ENCODE peak calls at places on chromosomes 2 and 18, in eight cellular contexts. One of them, this sample, is unnamed.

GRCh38 chr2:10912076-10912731 is 470 bp downstream of the KCNF1 start:
- DNase-seq in psoas muscle: no peak
- DNase-seq in stomach: no peak
- DNase-seq in fibroblast of mammary gland: no peak
- DNase-seq in colonic mucosa: no peak
- DNase-seq in gastrocnemius medialis: no peak
- DNase-seq in brain microvascular endothelial cell: no peak
- DNase-seq in adrenal gland: no peak
- DNase-seq in this sample: no peak

GRCh38 chr2:168635065-168635577 is 167.3 kb upstream of the NOSTRIN start:
- DNase-seq in psoas muscle: peak; percentile 54
- DNase-seq in stomach: peak; percentile 45
- DNase-seq in fibroblast of mammary gland: peak; percentile 72
- DNase-seq in colonic mucosa: peak; percentile 64
- DNase-seq in gastrocnemius medialis: peak; percentile 37
- DNase-seq in brain microvascular endothelial cell: no peak
- DNase-seq in adrenal gland: peak; percentile 56
- DNase-seq in this sample: no peak

GRCh38 chr2:96412307-96413066 is 76.9 kb downstream of the NCAPH start:
- DNase-seq in psoas muscle: no peak
- DNase-seq in stomach: no peak
- DNase-seq in fibroblast of mammary gland: no peak
- DNase-seq in colonic mucosa: peak; percentile 55
- DNase-seq in gastrocnemius medialis: no peak
- DNase-seq in brain microvascular endothelial cell: no peak
- DNase-seq in adrenal gland: no peak
- DNase-seq in this sample: no peak

GRCh38 chr2:3581367-3582262 is 6.6 kb downstream of the RPS7 start:
- DNase-seq in psoas muscle: no peak
- DNase-seq in stomach: no peak
- DNase-seq in fibroblast of mammary gland: no peak
- DNase-seq in colonic mucosa: no peak
- DNase-seq in gastrocnemius medialis: no peak
- DNase-seq in brain microvascular endothelial cell: no peak
- DNase-seq in adrenal gland: no peak
- DNase-seq in this sample: no peak

GRCh38 chr2:191228861-191229260 is 16.3 kb upstream of the MYO1B start:
- DNase-seq in psoas muscle: peak; percentile 67
- DNase-seq in stomach: peak; percentile 57
- DNase-seq in fibroblast of mammary gland: no peak
- DNase-seq in colonic mucosa: no peak
- DNase-seq in gastrocnemius medialis: peak; percentile 46
- DNase-seq in brain microvascular endothelial cell: no peak
- DNase-seq in adrenal gland: no peak
- DNase-seq in this sample: no peak

GRCh38 chr2:220227272-220227920 is 600.0 kb downstream of the SLC4A3 start:
- DNase-seq in psoas muscle: no peak
- DNase-seq in stomach: no peak
- DNase-seq in fibroblast of mammary gland: peak; percentile 85
- DNase-seq in colonic mucosa: no peak
- DNase-seq in gastrocnemius medialis: no peak
- DNase-seq in brain microvascular endothelial cell: no peak
- DNase-seq in adrenal gland: no peak
- DNase-seq in this sample: no peak

GRCh38 chr2:128315122-128315828 is 3.4 kb downstream of the HS6ST1 start:
- DNase-seq in psoas muscle: peak; percentile 39
- DNase-seq in stomach: peak; percentile 23
- DNase-seq in fibroblast of mammary gland: no peak
- DNase-seq in colonic mucosa: no peak
- DNase-seq in gastrocnemius medialis: no peak
- DNase-seq in brain microvascular endothelial cell: no peak
- DNase-seq in adrenal gland: no peak
- DNase-seq in this sample: no peak

GRCh38 chr2:240791211-240791800 is 28.7 kb downstream of the KIF1A start:
- DNase-seq in psoas muscle: peak; percentile 24
- DNase-seq in stomach: no peak
- DNase-seq in fibroblast of mammary gland: no peak
- DNase-seq in colonic mucosa: no peak
- DNase-seq in gastrocnemius medialis: no peak
- DNase-seq in brain microvascular endothelial cell: no peak
- DNase-seq in adrenal gland: no peak
- DNase-seq in this sample: no peak

GRCh38 chr2:101249826-101250225 is 2.9 kb upstream of the CNOT11 start:
- DNase-seq in psoas muscle: no peak
- DNase-seq in stomach: no peak
- DNase-seq in fibroblast of mammary gland: no peak
- DNase-seq in colonic mucosa: no peak
- DNase-seq in gastrocnemius medialis: no peak
- DNase-seq in brain microvascular endothelial cell: no peak
- DNase-seq in adrenal gland: no peak
- DNase-seq in this sample: no peak

DNA sequence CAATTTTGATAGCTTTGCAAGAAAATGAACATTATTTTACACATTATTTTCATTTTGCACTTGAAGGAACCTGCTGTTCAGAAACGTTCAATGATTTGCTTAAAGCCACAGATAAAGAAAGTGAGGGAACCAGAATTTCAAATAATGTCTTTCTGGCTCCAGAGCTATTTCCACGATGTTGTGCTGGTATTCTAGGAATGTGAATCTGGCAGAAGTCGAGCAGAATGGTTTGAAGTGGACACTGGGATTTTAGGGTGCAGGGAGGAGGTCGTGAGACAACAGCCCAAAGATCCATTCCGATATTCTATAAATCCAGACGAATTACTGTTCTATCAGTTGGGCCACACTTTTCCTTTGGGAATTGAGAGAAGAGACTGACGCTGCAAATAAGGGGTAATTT is 2.2 kb downstream of the CCDC102B start:
- DNase-seq in psoas muscle: no peak
- DNase-seq in stomach: no peak
- DNase-seq in fibroblast of mammary gland: no peak
- DNase-seq in colonic mucosa: no peak
- DNase-seq in gastrocnemius medialis: no peak
- DNase-seq in brain microvascular endothelial cell: no peak
- DNase-seq in adrenal gland: no peak
- DNase-seq in this sample: no peak
- H3K4me3 ChIP-seq in psoas muscle: no peak overlapping the region
- H3K4me3 ChIP-seq in stomach: peak overlapping the region; percentile 26
- H3K4me3 ChIP-seq in fibroblast of mammary gland: no peak overlapping the region
- H3K4me3 ChIP-seq in colonic mucosa: no peak overlapping the region
- H3K4me3 ChIP-seq in gastrocnemius medialis: no peak overlapping the region
- H3K4me3 ChIP-seq in brain microvascular endothelial cell: no peak overlapping the region
- H3K4me3 ChIP-seq in adrenal gland: no peak overlapping the region
- H3K4me3 ChIP-seq in this sample: no peak overlapping the region

DNA sequence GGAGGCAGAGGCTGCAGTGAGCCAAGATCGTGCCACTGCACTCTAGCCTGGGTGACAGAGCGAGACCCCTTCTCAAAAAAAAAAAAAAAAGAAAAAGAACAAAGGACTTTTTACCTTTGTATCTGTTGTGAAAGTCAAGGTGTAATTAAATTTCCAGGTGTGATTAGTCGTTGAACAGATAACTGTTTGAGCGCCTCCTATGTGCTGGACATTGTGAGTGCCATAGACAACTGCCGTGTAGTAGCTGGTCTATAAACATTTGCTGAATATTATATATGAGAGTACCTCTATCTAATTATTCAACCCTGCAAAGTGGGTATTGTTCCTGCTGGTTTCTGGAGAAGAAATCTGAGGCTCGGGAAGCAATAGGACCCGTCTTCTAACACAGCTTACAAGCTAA is 71.8 kb downstream of the ASAP2 start:
- DNase-seq in psoas muscle: no peak
- DNase-seq in stomach: no peak
- DNase-seq in fibroblast of mammary gland: no peak
- DNase-seq in colonic mucosa: no peak
- DNase-seq in gastrocnemius medialis: no peak
- DNase-seq in brain microvascular endothelial cell: no peak
- DNase-seq in adrenal gland: no peak
- DNase-seq in this sample: no peak
- TF ChIP-seq CTCF in psoas muscle: no peak
- TF ChIP-seq CTCF in stomach: no peak
- TF ChIP-seq CTCF in fibroblast of mammary gland: no peak
- TF ChIP-seq CTCF in colonic mucosa: no peak
- TF ChIP-seq CTCF in gastrocnemius medialis: no peak
- TF ChIP-seq CTCF in brain microvascular endothelial cell: no peak
- TF ChIP-seq CTCF in adrenal gland: no peak
- TF ChIP-seq CTCF in this sample: no peak

DNA sequence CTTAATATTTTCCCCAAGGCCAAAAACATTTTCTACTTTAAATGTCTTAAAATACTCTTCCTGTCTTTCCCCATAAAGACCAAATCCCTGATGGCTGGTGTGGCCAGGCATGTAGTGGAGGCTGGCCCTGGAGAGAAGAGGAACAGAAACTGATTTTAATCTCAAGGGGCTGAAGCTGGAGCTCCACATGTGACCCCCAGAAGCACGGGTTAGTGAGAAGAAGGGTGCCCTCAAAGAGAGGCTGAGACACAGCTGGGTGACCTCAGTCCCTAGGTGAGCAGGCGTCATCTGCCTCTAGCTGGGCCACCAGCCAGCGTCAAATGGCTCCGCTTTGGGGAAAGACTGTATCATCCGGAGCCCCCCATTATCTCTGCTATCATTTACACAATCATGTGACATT is 19.3 kb upstream of the TMEM18 start:
- DNase-seq in psoas muscle: no peak
- DNase-seq in stomach: no peak
- DNase-seq in fibroblast of mammary gland: no peak
- DNase-seq in colonic mucosa: no peak
- DNase-seq in gastrocnemius medialis: no peak
- DNase-seq in brain microvascular endothelial cell: no peak
- DNase-seq in adrenal gland: no peak
- DNase-seq in this sample: no peak
- H3K4me3 ChIP-seq in psoas muscle: no peak overlapping the region
- H3K4me3 ChIP-seq in stomach: no peak overlapping the region
- H3K4me3 ChIP-seq in fibroblast of mammary gland: no peak overlapping the region
- H3K4me3 ChIP-seq in colonic mucosa: no peak overlapping the region
- H3K4me3 ChIP-seq in gastrocnemius medialis: no peak overlapping the region
- H3K4me3 ChIP-seq in brain microvascular endothelial cell: no peak overlapping the region
- H3K4me3 ChIP-seq in adrenal gland: no peak overlapping the region
- H3K4me3 ChIP-seq in this sample: no peak overlapping the region

GRCh38 chr2:173667415-173667814 is 297.8 kb downstream of the SP3 start:
- DNase-seq in psoas muscle: no peak
- DNase-seq in stomach: no peak
- DNase-seq in fibroblast of mammary gland: peak; percentile 19
- DNase-seq in colonic mucosa: no peak
- DNase-seq in gastrocnemius medialis: no peak
- DNase-seq in brain microvascular endothelial cell: no peak
- DNase-seq in adrenal gland: no peak
- DNase-seq in this sample: no peak
- TF ChIP-seq CTCF in psoas muscle: peak; percentile 32
- TF ChIP-seq CTCF in stomach: no peak
- TF ChIP-seq CTCF in fibroblast of mammary gland: peak; percentile 34
- TF ChIP-seq CTCF in colonic mucosa: no peak
- TF ChIP-seq CTCF in gastrocnemius medialis: no peak
- TF ChIP-seq CTCF in brain microvascular endothelial cell: peak; percentile 51
- TF ChIP-seq CTCF in adrenal gland: peak; percentile 9
- TF ChIP-seq CTCF in this sample: no peak

GRCh38 chr2:12304494-12305228 is 412.1 kb upstream of the TRIB2 start:
- DNase-seq in psoas muscle: no peak
- DNase-seq in stomach: no peak
- DNase-seq in fibroblast of mammary gland: peak; percentile 94
- DNase-seq in colonic mucosa: no peak
- DNase-seq in gastrocnemius medialis: no peak
- DNase-seq in brain microvascular endothelial cell: no peak
- DNase-seq in adrenal gland: no peak
- DNase-seq in this sample: no peak

GRCh38 chr2:12303181-12304030 is 413.3 kb upstream of the TRIB2 start:
- DNase-seq in psoas muscle: no peak
- DNase-seq in stomach: no peak
- DNase-seq in fibroblast of mammary gland: peak; percentile 96
- DNase-seq in colonic mucosa: no peak
- DNase-seq in gastrocnemius medialis: no peak
- DNase-seq in brain microvascular endothelial cell: peak; percentile 90
- DNase-seq in adrenal gland: peak; percentile 72
- DNase-seq in this sample: no peak

GRCh38 chr2:12302140-12302539 is 414.6 kb upstream of the TRIB2 start:
- DNase-seq in psoas muscle: no peak
- DNase-seq in stomach: no peak
- DNase-seq in fibroblast of mammary gland: no peak
- DNase-seq in colonic mucosa: no peak
- DNase-seq in gastrocnemius medialis: no peak
- DNase-seq in brain microvascular endothelial cell: no peak
- DNase-seq in adrenal gland: no peak
- DNase-seq in this sample: no peak

GRCh38 chr2:12300927-12301326 is 415.8 kb upstream of the TRIB2 start:
- DNase-seq in psoas muscle: no peak
- DNase-seq in stomach: no peak
- DNase-seq in fibroblast of mammary gland: peak; percentile 65
- DNase-seq in colonic mucosa: no peak
- DNase-seq in gastrocnemius medialis: no peak
- DNase-seq in brain microvascular endothelial cell: no peak
- DNase-seq in adrenal gland: no peak
- DNase-seq in this sample: no peak

GRCh38 chr2:12302691-12303090 is 414.0 kb upstream of the TRIB2 start:
- DNase-seq in psoas muscle: no peak
- DNase-seq in stomach: no peak
- DNase-seq in fibroblast of mammary gland: no peak
- DNase-seq in colonic mucosa: no peak
- DNase-seq in gastrocnemius medialis: no peak
- DNase-seq in brain microvascular endothelial cell: no peak
- DNase-seq in adrenal gland: no peak
- DNase-seq in this sample: no peak
- H3K4me3 ChIP-seq in psoas muscle: no peak overlapping the region
- H3K4me3 ChIP-seq in stomach: no peak overlapping the region
- H3K4me3 ChIP-seq in fibroblast of mammary gland: no peak overlapping the region
- H3K4me3 ChIP-seq in colonic mucosa: no peak overlapping the region
- H3K4me3 ChIP-seq in gastrocnemius medialis: no peak overlapping the region
- H3K4me3 ChIP-seq in brain microvascular endothelial cell: no peak overlapping the region
- H3K4me3 ChIP-seq in adrenal gland: no peak overlapping the region
- H3K4me3 ChIP-seq in this sample: no peak overlapping the region